ENCODE peak calls at places on chromosome 1, in ten cellular contexts. U is GM06990, R is neural progenitor cell, D is NCI-H1105, T is AG08395, X is GDM1, Q is AG04450, E is H54, V is GM12865, L is progenitor cell of endocrine pancreas. J is an unnamed sample.

GRCh38 chr1:31029031-31029430 is 36.5 kb downstream of the PUM1 start:
- DNase-seq in U (no peak), T (no peak), D (no peak), E (no peak), X (no peak), R (no peak), V (no peak), L (no peak), Q (no peak), J (no peak)

GRCh38 chr1:209530990-209531389 is 52.5 kb upstream of the CAMK1G start:
- DNase-seq in Q (no peak), R (no peak), X (no peak), U (no peak), T (no peak), L (no peak), D (no peak), E (no peak), V (no peak), J (no peak)

GRCh38 chr1:204714861-204715511 is 29.4 kb upstream of the LRRN2 start:
- DNase-seq in E (no peak), U (peak), T (no peak), X (no peak), V (peak), R (peak), Q (no peak), D (no peak), L (no peak), J (peak)

GRCh38 chr1:7366955-7367665 is 404.0 kb upstream of the VAMP3 start:
- DNase-seq in X (no peak), D (peak), U (no peak), T (no peak), V (no peak), Q (no peak), R (no peak), L (no peak), E (no peak), J (no peak)

GRCh38 chr1:10575616-10576015 is 100.9 kb downstream of the PEX14 start:
- DNase-seq in V (no peak), E (peak), L (no peak), D (no peak), U (no peak), X (no peak), T (peak), Q (peak), R (no peak), J (no peak)

GRCh38 chr1:78658901-78659300 is 9.3 kb downstream of the IFI44 start:
- DNase-seq in X (no peak), D (no peak), R (no peak), Q (no peak), E (no peak), L (no peak), U (no peak), V (no peak), T (no peak), J (no peak)

GRCh38 chr1:173392895-173393654 is 84.1 kb upstream of the PRDX6 start:
- DNase-seq in E (peak), X (no peak), L (no peak), R (no peak), D (no peak), V (no peak), T (peak), Q (peak), U (no peak), J (no peak)

GRCh38 chr1:151952811-151953210 is 40.8 kb downstream of the S100A10 start:
- DNase-seq in X (no peak), V (no peak), Q (no peak), T (no peak), U (no peak), L (no peak), E (no peak), R (no peak), D (no peak), J (no peak)

GRCh38 chr1:6099787-6100765 is 54.4 kb downstream of the KCNAB2 start:
- DNase-seq in E (no peak), R (no peak), D (no peak), X (no peak), V (no peak), Q (no peak), L (no peak), U (no peak), T (no peak), J (no peak)

GRCh38 chr1:36446261-36446660 is 4.0 kb downstream of the OSCP1 start:
- DNase-seq in Q (no peak), R (peak), T (no peak), D (no peak), E (no peak), U (no peak), X (peak), L (no peak), V (peak), J (peak)

GRCh38 chr1:230277201-230277771 is 148.8 kb downstream of the PGBD5 start:
- DNase-seq in X (no peak), D (peak), U (no peak), E (no peak), Q (no peak), V (no peak), L (no peak), R (peak), T (no peak), J (no peak)

GRCh38 chr1:2283371-2283990 is 55.4 kb downstream of the SKI start:
- DNase-seq in X (no peak), R (no peak), E (no peak), U (no peak), T (no peak), D (no peak), Q (no peak), V (no peak), L (no peak), J (no peak)